ENCODE peak calls at places on chromosomes 4 and X, in six cellular contexts. M, O, X, G, A and Q are unnamed samples.

GRCh38 chr4:83535520-83535944 is 376 bp upstream of the GPAT3 start:
- DNase-seq in M (peak; percentile 75), O (peak; percentile 77), X (peak; percentile 69), G (no peak), A (peak; percentile 42), Q (no peak)

GRCh38 chr4:23237771-23238170 is 545.0 kb downstream of the GBA3 start:
- DNase-seq in M (no peak), O (peak; percentile 12), X (no peak), G (no peak), A (no peak), Q (no peak)

GRCh38 chr4:101328063-101328602 is 19.2 kb downstream of the PPP3CA start:
- DNase-seq in M (peak; percentile 21), O (no peak), X (no peak), G (no peak), A (no peak), Q (no peak)

GRCh38 chr4:168480991-168481588 is 798 bp upstream of the DDX60L start:
- DNase-seq in M (no peak), O (peak; percentile 75), X (no peak), G (peak; percentile 9), A (peak; percentile 54), Q (peak; percentile 79)

GRCh38 chrX:101260435-101260834 is 30.7 kb downstream of the TAF7L start:
- DNase-seq in M (peak; percentile 52), O (peak; percentile 14), X (no peak), G (peak; percentile 45), A (peak; percentile 8), Q (no peak)

GRCh38 chr4:12488672-12489071 is 995.5 kb downstream of the RAB28 start:
- DNase-seq in M (peak; percentile 1), O (peak; percentile 11), X (no peak), G (no peak), A (no peak), Q (no peak)

GRCh38 chr4:155367608-155368007 is 9.2 kb downstream of the MAP9 start:
- DNase-seq in M (no peak), O (no peak), X (no peak), G (no peak), A (no peak), Q (no peak)

GRCh38 chr4:145533011-145533410 is 51.4 kb downstream of the SMAD1 start:
- DNase-seq in M (no peak), O (no peak), X (no peak), G (no peak), A (no peak), Q (no peak)

GRCh38 chrX:108025954-108026616 is 18.8 kb upstream of the VSIG1 start:
- DNase-seq in M (no peak), O (no peak), X (no peak), G (no peak), A (no peak), Q (no peak)

DNA sequence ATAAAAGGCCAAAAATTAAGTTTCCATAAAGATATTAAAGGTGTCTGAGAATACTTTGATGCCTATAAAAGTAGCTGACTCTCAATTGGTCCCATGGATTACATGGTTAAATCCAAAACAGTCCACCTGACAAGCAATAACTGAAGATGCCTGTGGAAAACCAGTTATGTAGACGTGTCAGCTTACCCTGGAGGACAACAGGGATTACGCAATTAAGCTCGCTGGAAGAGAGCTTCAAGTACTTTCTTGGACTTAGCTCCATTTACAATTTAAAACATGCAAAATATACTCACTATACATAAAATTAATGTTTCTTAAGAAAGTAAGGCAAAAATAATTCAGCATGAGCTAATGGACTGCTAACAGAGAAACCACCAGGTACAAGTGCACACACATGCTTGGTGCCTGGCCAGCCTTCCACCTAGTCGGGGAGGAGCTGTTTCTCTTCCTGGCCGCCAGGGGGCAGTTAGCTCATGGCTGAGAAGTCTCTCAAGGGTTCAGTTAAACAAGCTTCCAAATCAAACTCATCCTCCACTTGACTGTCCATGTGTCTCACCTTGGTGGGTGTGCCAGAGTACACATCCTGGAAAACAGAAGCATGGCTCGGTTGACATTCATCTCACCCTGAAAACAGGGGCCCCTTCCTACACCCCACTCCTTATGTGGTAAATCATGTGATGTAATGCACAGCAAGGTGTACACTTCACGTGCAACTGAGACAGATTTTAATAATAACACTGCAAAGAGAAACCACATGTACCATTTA is 9.2 kb upstream of the FAM53A start:
- DNase-seq in M (peak; percentile 87), O (peak; percentile 86), X (peak; percentile 77), G (peak; percentile 62), A (peak; percentile 58), Q (peak; percentile 64)
- H3K4me1 ChIP-seq in M (no peaks in the 10 kb centered on the region), O (no peaks in the 10 kb centered on the region), X (no peaks in the 10 kb centered on the region), G (no peaks in the 10 kb centered on the region), A (no peaks in the 10 kb centered on the region), Q (no peaks in the 10 kb centered on the region)

GRCh38 chr4:73414936-73415271 is 10.8 kb downstream of the ALB start:
- DNase-seq in M (no peak), O (no peak), X (no peak), G (no peak), A (no peak), Q (no peak)
- H3K4me1 ChIP-seq in M (no peaks in the 10 kb centered on the region), O (no peaks in the 10 kb centered on the region), X (no peaks in the 10 kb centered on the region), G (no peaks in the 10 kb centered on the region), A (no peaks in the 10 kb centered on the region), Q (no peaks in the 10 kb centered on the region)

GRCh38 chrX:85992811-85993229 is 54.5 kb downstream of the CHM start:
- DNase-seq in M (no peak), O (peak; percentile 29), X (no peak), G (no peak), A (no peak), Q (peak; percentile 20)
- H3K4me1 ChIP-seq in M (peaks cover 20% of the 10 kb centered on the region), O (no peaks in the 10 kb centered on the region), X (no peaks in the 10 kb centered on the region), G (no peaks in the 10 kb centered on the region), A (peaks cover 27% of the 10 kb centered on the region), Q (peaks cover 9% of the 10 kb centered on the region)

DNA sequence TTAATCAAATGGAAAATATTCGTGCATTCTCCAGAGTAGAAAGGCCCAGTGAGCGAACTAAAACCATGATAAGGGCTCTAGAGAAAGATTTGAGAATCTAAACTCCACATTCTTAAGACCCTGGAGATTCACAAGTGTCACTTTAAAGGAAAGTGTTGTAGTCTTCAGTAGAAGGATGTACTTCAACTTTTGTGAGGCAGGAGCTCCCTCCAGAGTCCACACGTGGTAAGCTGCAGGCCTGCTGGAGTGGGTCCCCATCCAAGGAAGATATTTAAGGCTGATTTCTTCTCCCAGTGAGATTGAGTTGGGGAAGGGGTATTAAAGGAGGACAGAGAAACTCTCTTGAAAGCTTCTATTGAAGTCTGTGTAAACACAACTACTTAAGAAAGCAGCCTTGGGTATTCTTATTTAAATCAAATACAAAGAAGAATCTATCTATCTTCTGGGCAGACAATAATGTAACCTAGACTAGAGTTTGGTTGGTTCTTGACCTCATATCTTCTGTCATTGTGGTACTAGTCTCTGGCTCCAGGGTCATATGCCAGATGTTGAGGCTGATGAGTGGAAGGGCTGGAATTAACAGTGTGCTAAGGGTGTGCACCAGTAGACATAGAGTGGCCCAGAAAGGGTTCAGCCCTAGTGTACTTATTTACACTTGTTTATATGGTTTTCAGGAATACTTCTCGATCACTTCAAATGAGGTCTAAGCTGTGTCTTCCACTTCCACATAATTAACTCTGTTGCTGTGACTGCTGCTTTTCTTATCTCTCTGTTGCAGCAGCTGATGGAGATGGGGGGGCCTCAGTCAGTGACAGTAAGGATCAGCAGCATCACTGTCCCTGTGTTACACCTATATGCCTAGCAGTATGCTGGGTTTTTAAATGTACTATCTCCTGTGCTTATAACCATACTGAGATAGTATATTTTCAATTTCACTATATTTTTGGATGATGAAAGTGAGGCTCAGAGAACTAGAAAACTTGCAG is 76.1 kb downstream of the HMGB2 start:
- DNase-seq in M (peak; percentile 90), O (peak; percentile 77), X (peak; percentile 72), G (peak; percentile 48), A (peak; percentile 5), Q (peak; percentile 60)
- H3K4me1 ChIP-seq in M (peaks cover 33% of the 10 kb centered on the region), O (no peaks in the 10 kb centered on the region), X (no peaks in the 10 kb centered on the region), G (no peaks in the 10 kb centered on the region), A (peaks cover 17% of the 10 kb centered on the region), Q (peaks cover 47% of the 10 kb centered on the region)

DNA sequence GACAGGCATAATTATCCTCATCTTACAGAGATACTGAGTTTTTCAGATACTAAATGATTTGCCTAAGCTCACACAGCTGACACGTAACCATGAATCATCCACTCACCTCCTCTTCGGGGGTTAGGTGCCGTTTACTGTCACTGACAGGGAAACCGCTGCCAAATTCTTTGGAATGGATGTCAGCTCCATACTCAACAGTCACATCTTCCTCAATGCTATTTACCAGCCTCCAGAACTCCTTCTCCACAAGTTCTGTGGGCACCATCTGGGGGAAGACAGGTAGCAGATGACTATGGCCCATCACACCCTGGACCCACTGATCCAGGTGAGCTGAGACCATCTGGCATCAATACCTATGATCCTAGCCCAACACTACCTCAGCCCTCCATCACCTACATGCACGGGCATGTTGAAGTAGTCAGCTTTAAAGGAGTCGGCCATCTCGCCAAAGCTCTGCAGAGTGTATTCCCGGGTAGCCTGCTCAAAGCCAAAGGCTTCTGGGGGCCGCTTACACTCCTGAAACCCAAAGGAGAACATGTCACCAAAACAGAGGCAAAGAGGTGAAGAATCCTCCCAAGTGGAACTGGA is 13.5 kb downstream of the KDM5C start:
- DNase-seq in M (no peak), O (no peak), X (no peak), G (no peak), A (no peak), Q (no peak)
- H3K4me1 ChIP-seq in M (no peaks in the 10 kb centered on the region), O (no peaks in the 10 kb centered on the region), X (no peaks in the 10 kb centered on the region), G (no peaks in the 10 kb centered on the region), A (no peaks in the 10 kb centered on the region), Q (no peaks in the 10 kb centered on the region)

GRCh38 chr4:57061395-57061794 is 48.8 kb downstream of the IGFBP7 start:
- DNase-seq in M (no peak), O (peak; percentile 73), X (no peak), G (no peak), A (no peak), Q (no peak)
- H3K4me1 ChIP-seq in M (no peaks in the 10 kb centered on the region), O (peaks cover 21% of the 10 kb centered on the region), X (peaks cover 72% of the 10 kb centered on the region), G (no peaks in the 10 kb centered on the region), A (peaks cover 56% of the 10 kb centered on the region), Q (no peaks in the 10 kb centered on the region)

DNA sequence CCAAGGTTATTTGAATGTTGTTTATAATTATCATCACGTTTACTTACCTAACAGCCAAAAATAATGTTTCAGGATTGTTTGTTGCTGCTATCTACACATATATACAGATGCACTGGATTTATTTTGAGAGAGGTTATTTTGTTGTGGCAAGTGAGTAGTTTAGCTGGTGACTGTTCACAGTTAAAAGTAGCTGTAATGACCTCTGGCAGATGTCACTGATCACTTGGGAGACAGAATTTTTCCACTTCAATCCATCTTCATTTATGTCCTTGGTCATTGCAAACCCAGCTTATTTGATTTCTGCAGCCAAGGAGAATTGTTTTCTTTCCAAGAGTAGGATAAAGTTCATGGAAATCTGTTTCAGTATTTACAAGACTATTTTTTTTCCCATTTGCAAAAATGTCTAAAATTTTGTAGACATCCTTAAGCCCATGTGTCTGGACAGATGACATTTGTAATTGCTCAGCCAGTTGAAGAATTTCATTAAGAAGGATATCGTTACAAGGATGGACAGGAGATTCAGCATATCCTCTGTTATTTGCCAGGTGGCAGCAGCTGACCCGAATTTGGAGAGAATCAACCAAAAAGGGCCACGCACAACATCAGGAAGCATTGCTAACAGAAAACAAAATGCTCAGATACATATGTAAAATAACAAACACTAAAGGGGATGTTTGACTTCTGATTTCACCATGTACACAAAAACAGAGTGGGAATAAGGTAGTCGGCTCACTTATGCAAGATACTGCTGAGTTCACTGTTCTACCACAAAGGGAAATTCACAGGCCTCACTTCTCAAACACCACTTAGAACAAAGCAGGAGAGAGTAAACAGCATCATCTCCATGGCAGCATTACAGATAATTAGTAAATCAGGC is 64.5 kb downstream of the GPRIN3 start:
- DNase-seq in M (peak; percentile 19), O (no peak), X (no peak), G (no peak), A (no peak), Q (no peak)
- H3K4me1 ChIP-seq in M (no peaks in the 10 kb centered on the region), O (peaks cover 17% of the 10 kb centered on the region), X (no peaks in the 10 kb centered on the region), G (no peaks in the 10 kb centered on the region), A (peaks cover 23% of the 10 kb centered on the region), Q (no peaks in the 10 kb centered on the region)